ENCODE peak calls at places on chromosomes 3 and 15, in eight cellular contexts. O is NCI-H1092, P is GM10248, I is neural crest cell, Q is A549, K is left cardiac atrium, L is T-cell, Z is glutamatergic neuron. F is an unnamed sample.

GRCh38 chr3:127959873-127960272 is 44.8 kb downstream of the KBTBD12 start:
- DNase-seq in Z (no peak), P (peak; percentile 39), Q (peak; percentile 31), I (peak; percentile 24), O (peak; percentile 9), L (no peak), K (peak; percentile 34), F (peak; percentile 23)

GRCh38 chr3:197554562-197555280 is 1.0 kb downstream of the BDH1 start:
- DNase-seq in P (peak; percentile 98), K (peak; percentile 96), O (peak; percentile 96), Q (peak; percentile 80), L (peak; percentile 86), I (peak; percentile 91), Z (peak; percentile 97), F (no peak)

GRCh38 chr15:71777216-71777943 is 33.0 kb upstream of the NR2E3 start:
- DNase-seq in P (no peak), I (no peak), Q (no peak), O (no peak), Z (peak; percentile 34), L (no peak), K (no peak), F (no peak)

GRCh38 chr3:126952983-126953660 is 29.8 kb upstream of the PLXNA1 start:
- DNase-seq in I (no peak), Q (no peak), L (no peak), Z (peak; percentile 4), P (no peak), O (no peak), K (no peak), F (no peak)

GRCh38 chr15:73753250-73754130 is at the start of gene INSYN1:
- DNase-seq in K (peak; percentile 67), Q (peak; percentile 19), I (peak; percentile 33), O (no peak), L (no peak), Z (peak; percentile 71), P (no peak), F (no peak)

GRCh38 chr15:74251187-74251811 is 15.2 kb downstream of the CCDC33 start:
- DNase-seq in P (no peak), K (peak; percentile 79), Z (no peak), L (no peak), I (no peak), O (peak; percentile 28), Q (no peak), F (no peak)

GRCh38 chr3:128412180-128413002 is 54.3 kb downstream of the DNAJB8 start:
- DNase-seq in L (no peak), Z (no peak), K (no peak), I (no peak), Q (no peak), P (no peak), O (no peak), F (no peak)

GRCh38 chr15:41780266-41780665 is 6.0 kb downstream of the MAPKBP1 start:
- DNase-seq in I (no peak), K (no peak), O (no peak), L (no peak), P (no peak), Q (no peak), Z (no peak), F (peak; percentile 79)

GRCh38 chr3:39277893-39278615 is 1.8 kb downstream of the CX3CR1 start:
- DNase-seq in K (no peak), I (no peak), O (no peak), Q (no peak), P (no peak), Z (no peak), L (no peak), F (no peak)